ENCODE peak calls at places on chromosomes 4 and X, in five cellular contexts. O is lower lobe of right lung, C is Karpas-422, N is vagina, Z is body of pancreas. Y is an unnamed sample. For H3K4me1, the result is how much of the 10 kb centered on the place peaks cover.

GRCh38 chr4:146029147-146029546 is 90.5 kb upstream of the ZNF827 start:
- DNase-seq in O (no peak), C (no peak), N (no peak), Z (no peak), Y (no peak)

GRCh38 chr4:6390357-6390756 is 82.1 kb downstream of the PPP2R2C start:
- DNase-seq in O (no peak), C (no peak), N (no peak), Z (no peak), Y (no peak)

GRCh38 chrX:148806145-148806868 is 305.9 kb downstream of the AFF2 start:
- DNase-seq in O (no peak), C (no peak), N (no peak), Z (no peak), Y (no peak)

GRCh38 chr4:89294583-89295244 is 12.9 kb downstream of the GPRIN3 start:
- DNase-seq in O (no peak), C (no peak), N (no peak), Z (no peak), Y (no peak)

GRCh38 chrX:135697614-135698013 is 15.8 kb upstream of the CT45A1 start:
- DNase-seq in O (no peak), C (no peak), N (no peak), Z (no peak), Y (no peak)

GRCh38 chr4:45350438-45350837 is 624.1 kb upstream of the GNPDA2 start:
- DNase-seq in O (no peak), C (peak), N (no peak), Z (no peak), Y (no peak)

GRCh38 chr4:46445689-46446339 is 55.9 kb upstream of the GABRA2 start:
- DNase-seq in O (no peak), C (no peak), N (no peak), Z (no peak), Y (no peak)

GRCh38 chr4:11343536-11343935 is 85.2 kb downstream of the HS3ST1 start:
- DNase-seq in O (no peak), C (no peak), N (no peak), Z (no peak), Y (no peak)

GRCh38 chr4:37365888-37366287 is 121.3 kb downstream of the NWD2 start:
- DNase-seq in O (no peak), C (no peak), N (no peak), Z (no peak), Y (no peak)

GRCh38 chrX:81120270-81120935 is 81.3 kb downstream of the HMGN5 start:
- DNase-seq in O (no peak), C (peak), N (no peak), Z (no peak), Y (no peak)

GRCh38 chrX:102637561-102637960 is 13.7 kb upstream of the GPRASP1 start:
- DNase-seq in O (no peak), C (no peak), N (no peak), Z (no peak), Y (no peak)

GRCh38 chrX:123422875-123423274 is 238.8 kb downstream of the GRIA3 start:
- DNase-seq in O (no peak), C (peak), N (no peak), Z (peak), Y (no peak)

GRCh38 chr4:4637710-4638109 is 95.9 kb upstream of the STX18 start:
- DNase-seq in O (no peak), C (no peak), N (no peak), Z (no peak), Y (no peak)

GRCh38 chr4:183659919-183660318 is 826 bp downstream of the TRAPPC11 start:
- DNase-seq in O (no peak), C (peak), N (no peak), Z (no peak), Y (no peak)

GRCh38 chrX:16487620-16488380 is 162.2 kb upstream of the S100G start:
- DNase-seq in O (no peak), C (no peak), N (no peak), Z (no peak), Y (no peak)

GRCh38 chrX:53440631-53441517 is 6.7 kb upstream of the HSD17B10 start:
- DNase-seq in O (peak), C (no peak), N (no peak), Z (peak), Y (no peak)

GRCh38 chr4:141788169-141788915 is 152.0 kb downstream of the IL15 start:
- DNase-seq in O (no peak), C (no peak), N (no peak), Z (no peak), Y (no peak)

GRCh38 chrX:574830-575229 is 55.8 kb upstream of the SHOX start:
- DNase-seq in O (no peak), C (no peak), N (no peak), Z (no peak), Y (no peak)

GRCh38 chr4:87141428-87141827 is 79.0 kb downstream of the KLHL8 start:
- DNase-seq in O (no peak), C (no peak), N (no peak), Z (no peak), Y (no peak)

GRCh38 chr4:32624943-32625603 is 1904.9 kb downstream of the PCDH7 start:
- DNase-seq in O (no peak), C (no peak), N (no peak), Z (no peak), Y (no peak)

GRCh38 chrX:130981836-130982235 is 76.3 kb upstream of the ARHGAP36 start:
- DNase-seq in O (no peak), C (no peak), N (no peak), Z (no peak), Y (no peak)

GRCh38 chr4:8198906-8199593 is at the start of gene SH3TC1:
- DNase-seq in O (peak), C (peak), N (no peak), Z (peak), Y (no peak)

GRCh38 chr4:8200302-8200975 is 1.3 kb downstream of the SH3TC1 start:
- DNase-seq in O (peak), C (no peak), N (no peak), Z (peak), Y (no peak)

GRCh38 chr4:8201341-8201781 is 2.3 kb downstream of the SH3TC1 start:
- DNase-seq in O (no peak), C (no peak), N (no peak), Z (no peak), Y (no peak)

GRCh38 chr4:8198206-8198905 is 734 bp upstream of the SH3TC1 start:
- DNase-seq in O (peak), C (no peak), N (no peak), Z (peak), Y (no peak)

GRCh38 chr4:8199594-8200301 is 658 bp downstream of the SH3TC1 start:
- DNase-seq in O (no peak), C (no peak), N (no peak), Z (peak), Y (no peak)
- H3K4me1 ChIP-seq in O (half or more), C (under half), N (half or more), Z (half or more), Y (under half)

DNA sequence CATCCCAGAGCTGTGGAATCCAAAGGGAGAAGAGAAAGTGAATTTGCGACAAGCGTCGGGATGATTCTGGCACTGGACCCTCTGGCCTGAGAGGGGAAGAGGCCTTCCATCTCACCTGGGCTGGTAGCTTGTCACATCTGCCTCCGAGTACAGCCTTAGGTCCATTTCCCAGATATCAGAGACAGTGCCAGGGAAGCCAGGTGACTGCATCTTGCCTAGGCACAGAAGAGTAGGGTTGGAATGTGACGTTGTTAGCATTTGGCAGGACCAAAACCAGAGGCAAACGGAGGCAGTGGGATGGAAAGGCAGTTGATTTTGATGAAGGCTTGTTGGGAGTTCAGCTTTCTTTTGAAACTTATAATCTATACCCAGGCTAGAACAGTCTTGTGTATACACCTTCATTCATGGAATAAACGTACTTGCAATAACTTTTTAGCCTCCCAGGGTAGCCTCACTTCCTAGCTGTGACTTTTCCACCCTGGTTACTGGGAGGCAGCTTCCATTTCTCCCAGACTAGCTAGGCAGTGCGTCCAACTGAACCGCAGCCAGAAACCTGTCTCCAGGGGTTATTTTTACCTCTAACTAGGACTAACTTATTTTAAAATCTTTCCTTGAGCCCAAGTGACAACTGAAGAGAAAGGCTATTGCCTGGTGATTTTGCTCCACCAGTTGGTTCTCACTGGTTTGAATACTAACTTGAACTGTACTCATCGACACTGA is 5.9 kb downstream of the SOD3 start:
- DNase-seq in O (no peak), C (no peak), N (no peak), Z (no peak), Y (no peak)
- H3K4me1 ChIP-seq in O (under half), C (under half), N (under half), Z (under half), Y (under half)

GRCh38 chr4:16119981-16120380 is 36.2 kb upstream of the PROM1 start:
- DNase-seq in O (no peak), C (no peak), N (peak), Z (no peak), Y (no peak)
- H3K4me1 ChIP-seq in O (under half), C (under half), N (under half), Z (under half), Y (under half)

GRCh38 chr4:151206241-151207005 is 70.5 kb upstream of the PRSS48 start:
- DNase-seq in O (no peak), C (no peak), N (no peak), Z (no peak), Y (no peak)

GRCh38 chr4:151207186-151207585 is 69.8 kb upstream of the PRSS48 start:
- DNase-seq in O (no peak), C (no peak), N (no peak), Z (no peak), Y (no peak)

GRCh38 chr4:151202851-151203455 is 74.0 kb upstream of the PRSS48 start:
- DNase-seq in O (no peak), C (no peak), N (no peak), Z (no peak), Y (no peak)

GRCh38 chr4:151205722-151206121 is 71.2 kb upstream of the PRSS48 start:
- DNase-seq in O (no peak), C (no peak), N (no peak), Z (no peak), Y (no peak)

DNA sequence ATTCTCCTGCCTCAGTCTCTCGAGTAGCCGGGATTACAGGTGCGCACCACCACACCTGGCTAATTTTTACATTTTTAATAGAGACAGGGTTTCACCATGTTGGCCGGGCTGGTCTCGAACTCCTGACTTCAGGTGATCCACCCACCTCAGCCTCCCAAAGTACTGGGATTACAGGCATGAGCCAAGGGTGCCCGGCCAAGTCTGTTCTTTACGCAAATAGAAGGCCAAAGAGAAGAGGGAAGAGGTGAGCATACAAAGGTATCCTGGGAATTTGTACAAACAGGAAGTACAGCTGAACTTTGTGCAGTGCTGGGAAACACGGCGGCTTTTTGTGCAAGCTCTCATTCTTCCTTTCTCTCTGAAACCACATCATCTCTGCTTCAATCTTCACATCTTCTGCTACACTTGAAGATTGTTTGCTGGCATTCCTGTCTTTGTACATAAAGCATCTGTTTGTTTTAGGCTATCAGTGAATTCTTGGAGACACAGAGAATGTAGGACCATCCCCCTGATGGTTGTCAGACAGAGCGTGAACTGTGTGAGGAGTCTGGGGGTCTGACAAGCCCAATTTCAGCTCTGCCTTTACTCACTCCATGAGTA is 71.9 kb upstream of the PRSS48 start:
- DNase-seq in O (no peak), C (no peak), N (no peak), Z (no peak), Y (no peak)
- H3K4me1 ChIP-seq in O (half or more), C (under half), N (under half), Z (under half), Y (under half)

GRCh38 chrX:48714573-48714972 is 18.0 kb downstream of the SUV39H1 start:
- DNase-seq in O (no peak), C (no peak), N (no peak), Z (no peak), Y (no peak)

GRCh38 chrX:48711929-48712505 is 15.5 kb downstream of the SUV39H1 start:
- DNase-seq in O (no peak), C (no peak), N (no peak), Z (no peak), Y (no peak)

GRCh38 chrX:48713847-48714246 is 17.3 kb downstream of the SUV39H1 start:
- DNase-seq in O (no peak), C (no peak), N (no peak), Z (no peak), Y (no peak)

GRCh38 chrX:48709522-48710117 is 13.1 kb downstream of the SUV39H1 start:
- DNase-seq in O (no peak), C (no peak), N (no peak), Z (no peak), Y (no peak)

GRCh38 chrX:48711162-48711928 is 14.8 kb downstream of the SUV39H1 start:
- DNase-seq in O (no peak), C (no peak), N (no peak), Z (no peak), Y (no peak)
- H3K4me1 ChIP-seq in O (under half), C (under half), N (under half), Z (under half), Y (under half)

Y was measured in neuronal stem cell.